ENCODE peak calls at places on chromosomes 5 and 9, in nine cellular contexts. D, F, I, M, V, R, Y, E and Z are unnamed samples.

GRCh38 chr5:139131062-139131856 is 66.9 kb downstream of the SIL1 start:
- DNase-seq in D (no peak), F (no peak), I (no peak), M (no peak), V (no peak), R (no peak), Y (peak), E (no peak), Z (no peak)

GRCh38 chr9:105355810-105356209 is 92.0 kb upstream of the FSD1L start:
- DNase-seq in D (peak), F (no peak), I (peak), M (no peak), V (no peak), R (no peak), Y (no peak), E (no peak), Z (no peak)

GRCh38 chr9:21110708-21111576 is 30.7 kb downstream of the IFNW1 start:
- DNase-seq in D (peak), F (peak), I (peak), M (peak), V (peak), R (peak), Y (peak), E (no peak), Z (peak)

GRCh38 chr9:98128316-98128715 is 9.3 kb upstream of the TRIM14 start:
- DNase-seq in D (no peak), F (no peak), I (no peak), M (no peak), V (no peak), R (no peak), Y (no peak), E (no peak), Z (no peak)

GRCh38 chr5:90092734-90093133 is 316.8 kb downstream of the CETN3 start:
- DNase-seq in D (no peak), F (no peak), I (no peak), M (no peak), V (no peak), R (no peak), Y (no peak), E (no peak), Z (no peak)

GRCh38 chr5:158028349-158028748 is 169.4 kb upstream of the CLINT1 start:
- DNase-seq in D (no peak), F (no peak), I (no peak), M (no peak), V (no peak), R (no peak), Y (no peak), E (no peak), Z (no peak)

GRCh38 chr5:150791536-150791935 is 13.0 kb downstream of the SMIM3 start:
- DNase-seq in D (no peak), F (no peak), I (no peak), M (no peak), V (no peak), R (no peak), Y (no peak), E (no peak), Z (no peak)

GRCh38 chr9:25519286-25519685 is 159.0 kb downstream of the TUSC1 start:
- DNase-seq in D (no peak), F (no peak), I (no peak), M (no peak), V (no peak), R (no peak), Y (no peak), E (no peak), Z (no peak)

GRCh38 chr5:178153530-178154340 is at the start of gene NHP2:
- DNase-seq in D (peak), F (peak), I (peak), M (peak), V (peak), R (peak), Y (peak), E (peak), Z (peak)

GRCh38 chr9:89312154-89312616 is 1.2 kb downstream of the CKS2 start:
- DNase-seq in D (peak), F (no peak), I (no peak), M (no peak), V (no peak), R (no peak), Y (peak), E (peak), Z (peak)

GRCh38 chr5:92634883-92635282 is 946.1 kb downstream of the NR2F1-AS1 start:
- DNase-seq in D (no peak), F (no peak), I (no peak), M (no peak), V (no peak), R (no peak), Y (no peak), E (no peak), Z (no peak)

GRCh38 chr5:122102825-122103224 is 24.8 kb upstream of the LOX start:
- DNase-seq in D (peak), F (no peak), I (no peak), M (no peak), V (no peak), R (no peak), Y (no peak), E (no peak), Z (no peak)

GRCh38 chr5:65742565-65743231 is 20.7 kb downstream of the NLN start:
- DNase-seq in D (peak), F (no peak), I (peak), M (peak), V (no peak), R (peak), Y (peak), E (peak), Z (peak)

GRCh38 chr9:97315550-97315949 is 8.1 kb downstream of the CCDC180 start:
- DNase-seq in D (no peak), F (no peak), I (no peak), M (no peak), V (no peak), R (no peak), Y (no peak), E (no peak), Z (no peak)

GRCh38 chr9:26458054-26458453 is 434.5 kb downstream of the CAAP1 start:
- DNase-seq in D (no peak), F (no peak), I (no peak), M (no peak), V (no peak), R (no peak), Y (no peak), E (no peak), Z (no peak)

GRCh38 chr9:7827792-7828191 is 28.2 kb upstream of the DMAC1 start:
- DNase-seq in D (no peak), F (no peak), I (no peak), M (no peak), V (no peak), R (no peak), Y (no peak), E (no peak), Z (no peak)

GRCh38 chr9:74951725-74952151 is 974 bp downstream of the C9orf40 start:
- DNase-seq in D (peak), F (no peak), I (no peak), M (no peak), V (no peak), R (peak), Y (peak), E (peak), Z (peak)

GRCh38 chr5:1336749-1337489 is 8.0 kb downstream of the CLPTM1L start:
- DNase-seq in D (no peak), F (no peak), I (no peak), M (no peak), V (no peak), R (no peak), Y (no peak), E (no peak), Z (no peak)

GRCh38 chr9:131324736-131325679 is 35.5 kb downstream of the PLPP7 start:
- DNase-seq in D (no peak), F (no peak), I (no peak), M (no peak), V (no peak), R (no peak), Y (no peak), E (no peak), Z (no peak)

GRCh38 chr5:140242890-140243585 is 59.9 kb downstream of the PFDN1 start:
- DNase-seq in D (no peak), F (no peak), I (no peak), M (no peak), V (no peak), R (no peak), Y (no peak), E (no peak), Z (no peak)

GRCh38 chr5:150122158-150122510 is 33.5 kb downstream of the PDGFRB start:
- DNase-seq in D (peak), F (no peak), I (no peak), M (no peak), V (no peak), R (peak), Y (peak), E (peak), Z (no peak)

GRCh38 chr5:55418994-55419991 is 111.5 kb downstream of the MTREX start:
- DNase-seq in D (no peak), F (no peak), I (no peak), M (no peak), V (no peak), R (peak), Y (peak), E (no peak), Z (no peak)
- TF ChIP-seq REST in D (no peak), F (no peak), I (no peak), M (no peak), V (no peak), R (no peak), Y (no peak), E (no peak), Z (no peak)

GRCh38 chr5:171397599-171397998 is 9.9 kb downstream of the NPM1 start:
- DNase-seq in D (no peak), F (no peak), I (no peak), M (no peak), V (no peak), R (no peak), Y (no peak), E (no peak), Z (no peak)
- TF ChIP-seq REST in D (no peak), F (no peak), I (no peak), M (no peak), V (no peak), R (no peak), Y (no peak), E (no peak), Z (no peak)

GRCh38 chr9:34332370-34332964 is 3.1 kb downstream of the NUDT2 start:
- DNase-seq in D (peak), F (no peak), I (peak), M (peak), V (peak), R (peak), Y (peak), E (peak), Z (peak)
- TF ChIP-seq REST in D (no peak), F (no peak), I (no peak), M (no peak), V (no peak), R (no peak), Y (no peak), E (no peak), Z (no peak)

DNA sequence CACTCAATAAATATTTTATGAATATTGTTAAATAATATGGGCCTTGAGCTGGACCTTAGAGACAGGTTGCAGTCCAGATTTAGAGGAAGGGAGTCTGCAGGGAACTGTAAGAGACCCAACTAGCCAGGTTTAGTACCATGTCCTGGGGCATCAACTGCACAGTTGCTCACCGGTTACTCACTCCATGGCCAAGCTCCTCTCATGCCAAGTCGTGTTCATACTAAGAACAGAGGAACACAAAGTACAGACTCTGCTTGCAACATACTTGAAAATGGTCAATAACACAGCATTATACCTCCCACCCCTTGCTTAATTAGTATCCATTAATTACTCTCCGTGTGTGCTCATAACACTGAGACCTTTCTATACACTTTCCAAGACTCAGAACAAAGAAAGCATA is 317.6 kb upstream of the PIK3R1 start:
- DNase-seq in D (no peak), F (no peak), I (no peak), M (no peak), V (no peak), R (no peak), Y (no peak), E (no peak), Z (no peak)
- TF ChIP-seq REST in D (no peak), F (no peak), I (no peak), M (no peak), V (no peak), R (no peak), Y (no peak), E (no peak), Z (no peak)

GRCh38 chr5:38997579-38997978 is 76.6 kb downstream of the RICTOR start:
- DNase-seq in D (no peak), F (no peak), I (no peak), M (no peak), V (no peak), R (no peak), Y (no peak), E (no peak), Z (no peak)

GRCh38 chr5:38999037-38999436 is 75.2 kb downstream of the RICTOR start:
- DNase-seq in D (no peak), F (no peak), I (no peak), M (no peak), V (no peak), R (no peak), Y (no peak), E (no peak), Z (no peak)

GRCh38 chr5:38996123-38996522 is 78.1 kb downstream of the RICTOR start:
- DNase-seq in D (no peak), F (no peak), I (no peak), M (no peak), V (no peak), R (no peak), Y (no peak), E (no peak), Z (no peak)

GRCh38 chr5:38994329-38994927 is 79.8 kb downstream of the RICTOR start:
- DNase-seq in D (peak), F (no peak), I (no peak), M (peak), V (no peak), R (peak), Y (peak), E (peak), Z (peak)
- TF ChIP-seq REST in D (no peak), F (no peak), I (no peak), M (no peak), V (no peak), R (no peak), Y (no peak), E (no peak), Z (no peak)

GRCh38 chr5:68225188-68225910 is 9.8 kb downstream of the PIK3R1 start:
- DNase-seq in D (peak), F (peak), I (no peak), M (no peak), V (no peak), R (peak), Y (no peak), E (no peak), Z (no peak)
- TF ChIP-seq REST in D (no peak), F (no peak), I (no peak), M (no peak), V (no peak), R (no peak), Y (no peak), E (no peak), Z (no peak)

GRCh38 chr5:170195876-170196275 is 36.9 kb upstream of the C5orf58 start:
- DNase-seq in D (no peak), F (no peak), I (no peak), M (no peak), V (no peak), R (no peak), Y (no peak), E (no peak), Z (no peak)
- TF ChIP-seq REST in D (no peak), F (no peak), I (no peak), M (no peak), V (no peak), R (no peak), Y (no peak), E (no peak), Z (no peak)

GRCh38 chr9:95053611-95054440 is 263.7 kb downstream of the FANCC start:
- DNase-seq in D (no peak), F (no peak), I (no peak), M (no peak), V (no peak), R (no peak), Y (no peak), E (no peak), Z (no peak)
- TF ChIP-seq REST in D (no peak), F (no peak), I (no peak), M (no peak), V (no peak), R (no peak), Y (no peak), E (no peak), Z (no peak)